ENCODE peak calls at places on chromosomes 7 and 10, in six cellular contexts. A, P, X, S, R and V are unnamed samples. For H3K9me3 and H3K79me2, the result is how much of the 10 kb centered on the place peaks cover.

GRCh38 chr7:31110331-31111108 is 58.4 kb downstream of the ADCYAP1R1 start:
- DNase-seq in R (no peak), P (no peak), X (no peak), A (no peak), S (no peak), V (no peak)

GRCh38 chr7:106770191-106770590 is 94.9 kb upstream of the PIK3CG start:
- DNase-seq in A (peak), S (peak), X (no peak), P (peak), R (peak), V (peak)

GRCh38 chr10:31580646-31581045 is 261.6 kb downstream of the ZEB1 start:
- DNase-seq in P (no peak), A (no peak), R (no peak), S (no peak), X (no peak), V (no peak)

GRCh38 chr10:124287071-124287685 is 131.5 kb downstream of the OAT start:
- DNase-seq in X (no peak), R (no peak), A (no peak), P (no peak), S (no peak), V (no peak)

GRCh38 chr10:36533316-36533715 is 592.1 kb upstream of the ANKRD30A start:
- DNase-seq in X (no peak), R (peak), P (no peak), S (no peak), A (no peak), V (no peak)

GRCh38 chr7:125126376-125126775 is 196.8 kb upstream of the POT1 start:
- DNase-seq in A (no peak), R (peak), P (no peak), S (no peak), X (no peak), V (no peak)

GRCh38 chr7:46627038-46627315 is 705.9 kb upstream of the IGFBP3 start:
- DNase-seq in A (no peak), R (peak), S (peak), P (no peak), X (no peak), V (no peak)

GRCh38 chr7:68414631-68415425 is 1183.4 kb upstream of the AUTS2 start:
- DNase-seq in A (no peak), R (no peak), X (no peak), P (no peak), S (no peak), V (no peak)

GRCh38 chr7:107441576-107442422 is 28.1 kb upstream of the GPR22 start:
- DNase-seq in R (peak), A (no peak), P (no peak), X (no peak), S (peak), V (no peak)

GRCh38 chr7:99793443-99793842 is 9.5 kb upstream of the CYP3A4 start:
- DNase-seq in S (no peak), R (no peak), P (no peak), X (no peak), A (no peak), V (no peak)

GRCh38 chr7:108838143-108838542 is 268.5 kb downstream of the DNAJB9 start:
- DNase-seq in R (peak), X (no peak), A (no peak), S (no peak), P (no peak), V (no peak)

GRCh38 chr7:68680235-68680872 is 917.9 kb upstream of the AUTS2 start:
- DNase-seq in A (no peak), R (no peak), X (no peak), P (no peak), S (no peak), V (no peak)

GRCh38 chr7:106598663-106599342 is 62.2 kb downstream of the CCDC71L start:
- DNase-seq in R (peak), A (peak), S (peak), P (no peak), X (peak), V (peak)

GRCh38 chr10:88089498-88089897 is 226.1 kb downstream of the PTEN start:
- DNase-seq in S (no peak), R (no peak), A (no peak), P (no peak), X (no peak), V (no peak)

GRCh38 chr7:114109299-114109698 is 190.5 kb upstream of the PPP1R3A start:
- DNase-seq in X (no peak), A (no peak), R (no peak), S (peak), P (no peak), V (peak)

GRCh38 chr7:16204953-16205352 is 216.4 kb downstream of the CRPPA start:
- DNase-seq in R (no peak), S (no peak), P (no peak), A (no peak), X (no peak), V (no peak)

GRCh38 chr10:122525788-122526187 is 34.8 kb upstream of the DMBT1 start:
- DNase-seq in A (no peak), P (no peak), X (no peak), S (no peak), R (no peak), V (peak)

GRCh38 chr7:132298782-132299181 is 277.5 kb downstream of the PLXNA4 start:
- DNase-seq in S (peak), R (peak), P (no peak), X (no peak), A (peak), V (no peak)

GRCh38 chr10:14416308-14416700 is 85.6 kb upstream of the FRMD4A start:
- DNase-seq in S (no peak), A (peak), P (peak), X (no peak), R (peak), V (peak)
- H3K9me3 ChIP-seq in S (under half), A (under half), P (under half), X (under half), R (under half), V (under half)

GRCh38 chr10:7397636-7398035 is 13.2 kb downstream of the SFMBT2 start:
- DNase-seq in A (no peak), R (no peak), S (no peak), X (no peak), P (no peak), V (no peak)
- H3K79me2 ChIP-seq in A (under half), R (under half), S (under half), X (half or more), P (under half), V (under half)

GRCh38 chr7:155732275-155732674 is 80.0 kb downstream of the SHH start:
- DNase-seq in P (no peak), S (no peak), R (no peak), X (no peak), A (no peak), V (no peak)

GRCh38 chr7:155731871-155732270 is 80.4 kb downstream of the SHH start:
- DNase-seq in P (no peak), X (no peak), A (no peak), R (no peak), S (no peak), V (no peak)

GRCh38 chr7:155735442-155736118 is 76.7 kb downstream of the SHH start:
- DNase-seq in A (no peak), P (no peak), X (no peak), R (no peak), S (no peak), V (no peak)

GRCh38 chr7:155733582-155734444 is 78.5 kb downstream of the SHH start:
- DNase-seq in A (no peak), P (no peak), X (no peak), S (no peak), R (no peak), V (no peak)

GRCh38 chr7:155734445-155734809 is 77.8 kb downstream of the SHH start:
- DNase-seq in X (no peak), S (peak), P (no peak), R (peak), A (peak), V (no peak)
- H3K9me3 ChIP-seq in X (under half), S (under half), P (under half), R (under half), A (under half), V (under half)

GRCh38 chr10:58305821-58306220 is 29.0 kb upstream of the UBE2D1 start:
- DNase-seq in X (no peak), A (no peak), R (no peak), P (no peak), S (no peak), V (no peak)

GRCh38 chr10:58304099-58304633 is 30.6 kb upstream of the UBE2D1 start:
- DNase-seq in A (no peak), P (no peak), S (no peak), X (no peak), R (no peak), V (no peak)

GRCh38 chr10:58299580-58299979 is 30.6 kb downstream of the CISD1 start:
- DNase-seq in S (peak), X (no peak), P (no peak), R (peak), A (no peak), V (peak)

GRCh38 chr10:58302259-58302658 is 32.5 kb upstream of the UBE2D1 start:
- DNase-seq in P (no peak), R (no peak), X (no peak), A (no peak), S (no peak), V (no peak)

GRCh38 chr10:58300676-58301075 is 31.7 kb downstream of the CISD1 start:
- DNase-seq in A (no peak), P (no peak), X (no peak), R (no peak), S (no peak), V (no peak)
- H3K79me2 ChIP-seq in A (under half), P (under half), X (under half), R (under half), S (under half), V (under half)

GRCh38 chr10:132732518-132732917 is 53.4 kb downstream of the NKX6-2 start:
- DNase-seq in X (no peak), A (no peak), R (no peak), S (no peak), P (no peak), V (no peak)

GRCh38 chr10:132733926-132734325 is 52.0 kb downstream of the NKX6-2 start:
- DNase-seq in S (no peak), P (no peak), A (no peak), X (no peak), R (no peak), V (no peak)

GRCh38 chr10:132735923-132736391 is 50.0 kb downstream of the NKX6-2 start:
- DNase-seq in S (no peak), A (no peak), P (no peak), X (no peak), R (no peak), V (no peak)

GRCh38 chr10:132737390-132738048 is 48.4 kb downstream of the NKX6-2 start:
- DNase-seq in P (no peak), R (no peak), A (no peak), X (no peak), S (no peak), V (no peak)

GRCh38 chr10:132735341-132735775 is 50.6 kb downstream of the NKX6-2 start:
- DNase-seq in A (no peak), X (no peak), R (no peak), S (no peak), P (no peak), V (no peak)
- H3K9me3 ChIP-seq in A (under half), X (under half), R (under half), S (under half), P (under half), V (under half)

DNA sequence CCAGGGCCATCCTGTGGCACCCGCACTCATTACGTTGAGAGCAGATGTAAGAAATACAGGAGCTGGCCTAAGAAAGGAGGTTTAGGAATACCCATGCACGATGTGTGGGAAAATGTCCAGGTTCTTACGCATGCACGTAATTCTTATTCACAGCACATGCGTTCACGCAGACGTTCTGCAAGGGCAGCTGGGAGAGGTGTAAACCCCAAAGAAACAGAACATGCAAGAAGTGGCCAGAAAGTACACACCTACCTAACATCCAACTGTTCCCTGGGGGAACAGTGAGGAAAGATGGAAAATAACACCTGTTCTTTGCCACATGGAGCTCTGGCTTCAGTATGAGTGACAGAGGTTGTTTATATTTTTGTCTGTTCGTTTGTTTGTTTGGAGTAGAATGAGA is 285.6 kb downstream of the PRPF18 start:
- DNase-seq in S (no peak), A (no peak), P (no peak), X (no peak), R (peak), V (no peak)
- H3K79me2 ChIP-seq in S (half or more), A (under half), P (under half), X (under half), R (half or more), V (under half)

DNA sequence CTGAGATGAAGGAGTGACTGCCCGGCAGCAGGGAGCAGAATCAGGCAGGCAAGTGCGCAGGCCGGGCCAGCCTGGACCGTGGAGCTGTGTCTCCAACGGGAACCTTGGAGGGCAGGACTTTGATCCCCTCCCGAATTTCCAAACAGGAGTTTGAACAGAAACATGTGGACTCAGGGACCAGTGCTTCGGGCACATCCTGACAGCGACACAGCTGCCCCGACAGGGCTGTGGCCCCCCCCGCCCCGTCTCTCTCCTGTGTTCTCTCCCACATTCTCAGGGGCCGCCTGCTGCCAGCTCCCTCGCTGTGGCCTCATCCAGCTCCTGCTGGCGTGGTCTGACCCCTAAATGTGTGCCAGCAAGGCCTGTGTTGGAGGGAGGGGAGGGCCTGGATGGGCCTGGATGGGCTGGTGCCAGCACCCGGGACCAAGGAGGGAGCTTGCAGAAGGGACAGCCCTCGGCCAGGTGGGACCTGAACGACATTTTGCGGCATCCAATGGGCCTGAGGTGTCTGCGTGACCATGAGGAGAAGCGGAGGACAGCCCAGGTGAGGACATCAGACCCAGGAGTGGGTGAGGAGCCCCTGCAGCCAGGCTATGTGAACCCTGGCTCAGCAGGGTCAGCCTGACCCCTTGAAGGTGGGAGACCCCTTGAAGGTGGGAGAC is 222.9 kb downstream of the DNAJB6 start:
- DNase-seq in R (no peak), X (no peak), A (no peak), P (no peak), S (no peak), V (no peak)
- H3K9me3 ChIP-seq in R (under half), X (under half), A (under half), P (half or more), S (under half), V (under half)

GRCh38 chr7:150373049-150373801 is 4.6 kb downstream of the REPIN1 start:
- DNase-seq in R (no peak), A (no peak), X (no peak), S (no peak), P (no peak), V (no peak)
- H3K79me2 ChIP-seq in R (under half), A (under half), X (half or more), S (under half), P (under half), V (half or more)

GRCh38 chr7:144144426-144144825 is 21.4 kb downstream of the OR2A14 start:
- DNase-seq in A (no peak), P (no peak), S (no peak), X (no peak), R (no peak), V (no peak)
- H3K9me3 ChIP-seq in A (under half), P (under half), S (under half), X (under half), R (under half), V (under half)